ENCODE peak calls at places on chromosomes 13 and 19, in seven cellular contexts. U is brain microvascular endothelial cell; P is Calu3; N is activated CD8-positive, alpha-beta memory T cell treated with anti-CD3 and anti-CD28 coated beads for 1 hour; Y is tibial artery; V is AG10803; C is foreskin melanocyte. M is an unnamed sample.
A peak's percentile ranks its signal among the peaks of the same experiment; 100 is the strongest.

GRCh38 chr13:79810671-79811070 is 329.7 kb downstream of the NDFIP2 start:
- DNase-seq in U (peak; percentile 29), P (no peak), N (no peak), Y (no peak), V (peak; percentile 71), C (peak; percentile 56), M (no peak)

GRCh38 chr19:47446534-47447469 is 24.9 kb downstream of the SLC8A2 start:
- DNase-seq in U (no peak), P (no peak), N (no peak), Y (no peak), V (no peak), C (no peak), M (no peak)

GRCh38 chr19:4439243-4439642 is 18.4 kb downstream of the UBXN6 start:
- DNase-seq in U (no peak), P (no peak), N (no peak), Y (no peak), V (no peak), C (no peak), M (no peak)

GRCh38 chr13:37608750-37609339 is 10.3 kb upstream of the POSTN start:
- DNase-seq in U (no peak), P (no peak), N (no peak), Y (no peak), V (no peak), C (no peak), M (no peak)

GRCh38 chr13:104143760-104144406 is 1077.7 kb upstream of the SLC10A2 start:
- DNase-seq in U (no peak), P (peak; percentile 9), N (no peak), Y (no peak), V (no peak), C (no peak), M (no peak)

GRCh38 chr13:91242652-91243051 is 104.8 kb upstream of the MIR17HG start:
- DNase-seq in U (no peak), P (no peak), N (no peak), Y (no peak), V (no peak), C (no peak), M (no peak)

GRCh38 chr13:97125051-97125809 is 96.9 kb upstream of the MBNL2 start:
- DNase-seq in U (peak; percentile 77), P (peak; percentile 39), N (no peak), Y (no peak), V (peak; percentile 75), C (no peak), M (peak; percentile 76)

GRCh38 chr13:97310809-97311436 is 88.8 kb downstream of the MBNL2 start:
- DNase-seq in U (no peak), P (no peak), N (no peak), Y (no peak), V (no peak), C (no peak), M (no peak)

GRCh38 chr13:106276876-106277275 is 258.6 kb downstream of the EFNB2 start:
- DNase-seq in U (no peak), P (no peak), N (no peak), Y (no peak), V (no peak), C (no peak), M (no peak)

GRCh38 chr19:45632468-45633196 is 6.6 kb downstream of the EML2 start:
- DNase-seq in U (peak; percentile 70), P (peak; percentile 90), N (no peak), Y (peak; percentile 91), V (peak; percentile 94), C (peak; percentile 65), M (peak; percentile 86)

GRCh38 chr13:24032252-24032651 is 128.3 kb upstream of the SPATA13 start:
- DNase-seq in U (peak; percentile 24), P (no peak), N (no peak), Y (no peak), V (peak; percentile 98), C (no peak), M (no peak)

GRCh38 chr19:2070436-2070827 is 19.4 kb upstream of the MKNK2 start:
- DNase-seq in U (no peak), P (no peak), N (no peak), Y (no peak), V (no peak), C (no peak), M (no peak)

GRCh38 chr19:5767949-5768348 is 16.6 kb downstream of the PRR22 start:
- DNase-seq in U (no peak), P (no peak), N (no peak), Y (no peak), V (no peak), C (no peak), M (no peak)

GRCh38 chr13:110801044-110801443 is 87.5 kb downstream of the ING1 start:
- DNase-seq in U (no peak), P (no peak), N (no peak), Y (peak; percentile 56), V (no peak), C (no peak), M (no peak)

GRCh38 chr19:51359294-51359693 is 6.9 kb downstream of the ETFB start:
- DNase-seq in U (peak; percentile 83), P (no peak), N (no peak), Y (no peak), V (peak; percentile 90), C (no peak), M (no peak)

GRCh38 chr19:46451352-46451751 is 20.0 kb downstream of the PNMA8A start:
- DNase-seq in U (no peak), P (no peak), N (no peak), Y (no peak), V (no peak), C (peak; percentile 30), M (no peak)

GRCh38 chr19:41172297-41173164 is 20.5 kb upstream of the CYP2S1 start:
- DNase-seq in U (no peak), P (peak; percentile 25), N (no peak), Y (no peak), V (no peak), C (no peak), M (no peak)

GRCh38 chr19:11422163-11423068 is 3.3 kb upstream of the RGL3 start:
- DNase-seq in U (peak; percentile 33), P (peak; percentile 79), N (peak; percentile 32), Y (peak; percentile 94), V (peak; percentile 37), C (peak; percentile 55), M (peak; percentile 86)

GRCh38 chr13:96388598-96388997 is 298.7 kb downstream of the HS6ST3 start:
- DNase-seq in U (no peak), P (no peak), N (no peak), Y (no peak), V (no peak), C (no peak), M (no peak)

GRCh38 chr19:14113762-14114414 is 3.7 kb downstream of the PRKACA start:
- DNase-seq in U (no peak), P (peak; percentile 45), N (no peak), Y (no peak), V (no peak), C (no peak), M (peak; percentile 89)

GRCh38 chr19:12574036-12574435 is 22.8 kb upstream of the ZNF564 start:
- DNase-seq in U (no peak), P (no peak), N (no peak), Y (no peak), V (no peak), C (no peak), M (no peak)

GRCh38 chr19:51382004-51382403 is 5.8 kb downstream of the LIM2 start:
- DNase-seq in U (no peak), P (no peak), N (no peak), Y (no peak), V (no peak), C (no peak), M (no peak)

GRCh38 chr13:31110617-31111016 is 51.1 kb downstream of the HSPH1 start:
- DNase-seq in U (no peak), P (no peak), N (no peak), Y (peak; percentile 75), V (no peak), C (no peak), M (no peak)

GRCh38 chr19:10852098-10852800 is 4.0 kb downstream of the C19orf38 start:
- DNase-seq in U (peak; percentile 51), P (no peak), N (no peak), Y (no peak), V (peak; percentile 76), C (no peak), M (no peak)

GRCh38 chr19:1039646-1040475 is at the start of gene ABCA7:
- DNase-seq in U (peak; percentile 96), P (peak; percentile 98), N (peak; percentile 99), Y (peak; percentile 98), V (peak; percentile 97), C (peak; percentile 87), M (peak; percentile 99)

GRCh38 chr19:38993271-38993670 is 17.7 kb upstream of the FBXO17 start:
- DNase-seq in U (peak; percentile 63), P (no peak), N (no peak), Y (no peak), V (peak; percentile 55), C (peak; percentile 63), M (no peak)

GRCh38 chr13:98998831-98999634 is 21.2 kb upstream of the DOCK9 start:
- DNase-seq in U (no peak), P (no peak), N (no peak), Y (no peak), V (peak; percentile 93), C (no peak), M (no peak)

GRCh38 chr19:29525901-29526729 is at the start of gene VSTM2B:
- DNase-seq in U (no peak), P (no peak), N (no peak), Y (no peak), V (no peak), C (no peak), M (peak; percentile 26)

GRCh38 chr19:19579533-19580361 is 38.7 kb downstream of the PBX4 start:
- DNase-seq in U (no peak), P (no peak), N (no peak), Y (no peak), V (no peak), C (peak; percentile 28), M (no peak)

GRCh38 chr13:33016414-33017409 is at the start of gene KL:
- DNase-seq in U (no peak), P (peak; percentile 26), N (no peak), Y (peak; percentile 66), V (no peak), C (peak; percentile 3), M (peak; percentile 67)

GRCh38 chr13:54092686-54093085 is 1064.1 kb downstream of the OLFM4 start:
- DNase-seq in U (no peak), P (no peak), N (no peak), Y (no peak), V (no peak), C (no peak), M (no peak)